ENCODE peak calls at places on chromosomes 11 and 22, in six cellular contexts. M, R, W, A, K and P are unnamed samples.

GRCh38 chr11:134244593-134244992 is 8.6 kb downstream of the THYN1 start:
- DNase-seq in M (no peak), R (peak; percentile 28), W (peak; percentile 34), A (no peak), K (no peak), P (peak; percentile 52)

GRCh38 chr22:20315337-20316216 is 4.3 kb downstream of the DGCR6L start:
- DNase-seq in M (no peak), R (peak; percentile 1), W (no peak), A (no peak), K (no peak), P (no peak)

GRCh38 chr11:111334495-111335123 is 36.3 kb downstream of the POU2AF3 start:
- DNase-seq in M (peak; percentile 86), R (no peak), W (no peak), A (no peak), K (no peak), P (peak; percentile 98)

GRCh38 chr11:76212086-76213035 is 6.1 kb upstream of the WNT11 start:
- DNase-seq in M (no peak), R (no peak), W (no peak), A (no peak), K (no peak), P (no peak)

GRCh38 chr11:61496602-61497400 is 11.7 kb upstream of the LRRC10B start:
- DNase-seq in M (no peak), R (no peak), W (no peak), A (no peak), K (no peak), P (no peak)

GRCh38 chr11:23192256-23192655 is 332.0 kb upstream of the CCDC179 start:
- DNase-seq in M (no peak), R (no peak), W (no peak), A (no peak), K (no peak), P (no peak)

GRCh38 chr11:117724104-117724503 is 72.9 kb downstream of the DSCAML1 start:
- DNase-seq in M (no peak), R (no peak), W (peak; percentile 39), A (no peak), K (no peak), P (no peak)

GRCh38 chr11:285894-286220 is 3.1 kb upstream of the PGGHG start:
- DNase-seq in M (no peak), R (peak; percentile 1), W (no peak), A (no peak), K (no peak), P (no peak)

GRCh38 chr11:60938500-60938899 is 13.5 kb downstream of the SLC15A3 start:
- DNase-seq in M (no peak), R (no peak), W (no peak), A (no peak), K (no peak), P (no peak)

GRCh38 chr11:66327171-66328035 is 8.8 kb downstream of the RIN1 start:
- DNase-seq in M (no peak), R (no peak), W (no peak), A (no peak), K (no peak), P (no peak)

GRCh38 chr22:32991353-32992115 is 66.6 kb downstream of the SYN3 start:
- DNase-seq in M (no peak), R (no peak), W (peak; percentile 59), A (no peak), K (no peak), P (no peak)

GRCh38 chr22:21100149-21101032 is 54.6 kb downstream of the LRRC74B start:
- DNase-seq in M (no peak), R (no peak), W (no peak), A (no peak), K (no peak), P (no peak)

GRCh38 chr22:48365386-48365785 is 1462.3 kb downstream of the BRD1 start:
- DNase-seq in M (no peak), R (no peak), W (no peak), A (no peak), K (no peak), P (no peak)

GRCh38 chr11:108697872-108698473 is 33.1 kb downstream of the DDX10 start:
- DNase-seq in M (peak; percentile 67), R (peak; percentile 68), W (peak; percentile 59), A (peak; percentile 67), K (peak; percentile 64), P (peak; percentile 73)

GRCh38 chr22:45511847-45512261 is 9.2 kb downstream of the FBLN1 start:
- DNase-seq in M (peak; percentile 66), R (no peak), W (no peak), A (no peak), K (no peak), P (no peak)

GRCh38 chr11:75576445-75577049 is 14.5 kb downstream of the SERPINH1 start:
- DNase-seq in M (peak; percentile 70), R (no peak), W (no peak), A (no peak), K (no peak), P (peak; percentile 89)

GRCh38 chr11:201936-202335 is 5.3 kb downstream of the BET1L start:
- DNase-seq in M (no peak), R (no peak), W (no peak), A (peak; percentile 2), K (no peak), P (no peak)

GRCh38 chr11:73478737-73479347 is 102.6 kb downstream of the RELT start:
- DNase-seq in M (no peak), R (peak; percentile 40), W (peak; percentile 34), A (peak; percentile 32), K (peak; percentile 27), P (peak; percentile 63)

GRCh38 chr11:2101171-2101675 is 38.0 kb downstream of the IGF2 start:
- DNase-seq in M (no peak), R (no peak), W (no peak), A (no peak), K (no peak), P (no peak)

GRCh38 chr22:38034278-38034882 is 22.8 kb upstream of the PICK1 start:
- DNase-seq in M (peak; percentile 71), R (peak; percentile 79), W (peak; percentile 71), A (peak; percentile 72), K (peak; percentile 10), P (no peak)

GRCh38 chr22:28462041-28462440 is 217.6 kb downstream of the TTC28 start:
- DNase-seq in M (no peak), R (no peak), W (no peak), A (no peak), K (no peak), P (no peak)

GRCh38 chr11:20647976-20648565 is 21.3 kb upstream of the NELL1 start:
- DNase-seq in M (peak; percentile 51), R (peak; percentile 63), W (peak; percentile 29), A (peak; percentile 77), K (peak; percentile 51), P (no peak)

GRCh38 chr22:26922804-26923203 is 265.4 kb downstream of the MIAT start:
- DNase-seq in M (no peak), R (peak; percentile 66), W (no peak), A (peak; percentile 36), K (no peak), P (peak; percentile 47)

GRCh38 chr11:58575377-58576020 is at the start of gene LPXN:
- DNase-seq in M (peak; percentile 35), R (no peak), W (no peak), A (no peak), K (no peak), P (no peak)

GRCh38 chr22:37589607-37590006 is 9.7 kb upstream of the LGALS2 start:
- DNase-seq in M (no peak), R (no peak), W (no peak), A (no peak), K (no peak), P (no peak)

GRCh38 chr11:95831198-95831883 is 41.0 kb downstream of the CEP57 start:
- DNase-seq in M (peak; percentile 3), R (no peak), W (no peak), A (no peak), K (no peak), P (no peak)

GRCh38 chr11:69572861-69573260 is 68.1 kb upstream of the CCND1 start:
- DNase-seq in M (no peak), R (no peak), W (no peak), A (no peak), K (no peak), P (no peak)

GRCh38 chr22:39084666-39085065 is 7.6 kb downstream of the APOBEC3G start:
- DNase-seq in M (no peak), R (no peak), W (no peak), A (no peak), K (no peak), P (no peak)

GRCh38 chr11:125275905-125276634 is 111.5 kb downstream of the PKNOX2 start:
- DNase-seq in M (peak; percentile 35), R (no peak), W (no peak), A (no peak), K (no peak), P (no peak)

GRCh38 chr11:125274309-125274708 is 109.8 kb downstream of the PKNOX2 start:
- DNase-seq in M (no peak), R (no peak), W (no peak), A (no peak), K (no peak), P (no peak)

GRCh38 chr11:125276635-125277008 is 112.1 kb downstream of the PKNOX2 start:
- DNase-seq in M (no peak), R (no peak), W (no peak), A (no peak), K (no peak), P (no peak)

GRCh38 chr11:125273519-125274000 is 109.0 kb downstream of the PKNOX2 start:
- DNase-seq in M (no peak), R (no peak), W (no peak), A (no peak), K (no peak), P (no peak)

GRCh38 chr11:125274774-125275173 is 110.2 kb downstream of the PKNOX2 start:
- DNase-seq in M (no peak), R (no peak), W (no peak), A (no peak), K (no peak), P (no peak)
- H3K4me1 ChIP-seq in M (peaks cover 25% of the 10 kb centered on the region), R (peaks cover 22% of the 10 kb centered on the region), W (no peaks in the 10 kb centered on the region), A (no peaks in the 10 kb centered on the region), K (no peaks in the 10 kb centered on the region), P (no peaks in the 10 kb centered on the region)

DNA sequence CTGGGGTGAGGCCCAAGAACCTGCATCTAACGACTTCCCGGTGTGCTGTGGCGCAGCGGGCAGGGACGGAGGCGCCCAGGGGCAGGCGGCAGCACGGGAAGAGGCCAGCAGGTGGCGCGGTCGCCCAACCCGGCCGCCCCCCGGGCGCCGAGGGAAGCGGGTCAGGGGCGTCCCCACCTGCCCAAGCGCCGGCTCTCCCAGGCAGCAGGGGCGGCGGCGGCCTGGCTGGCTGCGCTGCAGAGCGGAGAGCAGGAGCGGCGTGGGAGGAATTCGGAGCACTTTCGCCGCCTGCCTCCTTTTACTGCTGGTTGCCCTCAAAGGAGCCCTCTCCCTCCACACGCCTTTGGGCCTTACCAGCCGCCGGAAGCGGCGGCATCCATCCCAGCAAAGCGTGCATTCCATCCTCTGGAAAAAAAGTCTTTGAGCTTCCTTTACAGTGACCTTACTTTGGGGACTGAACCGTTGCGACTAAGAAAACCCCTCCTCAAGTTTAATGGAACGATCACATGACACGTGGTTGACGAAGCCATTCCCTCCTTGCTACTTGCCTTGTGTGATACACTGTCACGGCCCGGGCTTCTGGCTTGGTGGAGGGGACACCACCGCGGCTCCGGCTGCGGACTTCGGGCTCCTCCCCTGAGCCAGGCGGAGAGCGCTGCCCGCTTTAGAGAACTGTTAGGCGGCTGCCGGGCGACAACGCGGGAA is 106.8 kb upstream of the CLMP start:
- DNase-seq in M (peak; percentile 36), R (peak; percentile 94), W (peak; percentile 89), A (peak; percentile 81), K (peak; percentile 8), P (peak; percentile 62)
- H3K4me1 ChIP-seq in M (peaks cover 11% of the 10 kb centered on the region), R (peaks cover 22% of the 10 kb centered on the region), W (peaks cover 7% of the 10 kb centered on the region), A (peaks cover 3% of the 10 kb centered on the region), K (peaks cover 14% of the 10 kb centered on the region), P (no peaks in the 10 kb centered on the region)

GRCh38 chr11:119209186-119209585 is 3.0 kb downstream of the CBL start:
- DNase-seq in M (no peak), R (no peak), W (no peak), A (no peak), K (no peak), P (no peak)
- H3K4me1 ChIP-seq in M (peaks cover 16% of the 10 kb centered on the region), R (peaks cover 12% of the 10 kb centered on the region), W (peaks cover 7% of the 10 kb centered on the region), A (peaks cover 13% of the 10 kb centered on the region), K (peaks cover 37% of the 10 kb centered on the region), P (peaks cover 17% of the 10 kb centered on the region)

GRCh38 chr11:3222941-3223905 is 4.6 kb upstream of the MRGPRG start:
- DNase-seq in M (no peak), R (no peak), W (no peak), A (peak; percentile 8), K (no peak), P (peak; percentile 28)
- H3K4me1 ChIP-seq in M (no peaks in the 10 kb centered on the region), R (peaks cover 9% of the 10 kb centered on the region), W (no peaks in the 10 kb centered on the region), A (no peaks in the 10 kb centered on the region), K (no peaks in the 10 kb centered on the region), P (no peaks in the 10 kb centered on the region)